ENCODE peak calls at places on chromosomes 13 and 19, in four cellular contexts. B is H1, E is neuronal stem cell, C is PC-3. Z is an unnamed sample.

GRCh38 chr19:18861235-18861634 is 29.5 kb downstream of the UPF1 start:
- DNase-seq in E (no peak), C (no peak), B (no peak), Z (peak)

GRCh38 chr19:1168877-1169791 is 4.9 kb downstream of the SBNO2 start:
- DNase-seq in E (no peak), C (peak), B (no peak), Z (no peak)

GRCh38 chr13:106433066-106433465 is 102.4 kb downstream of the EFNB2 start:
- DNase-seq in C (peak), B (no peak), E (no peak), Z (no peak)

GRCh38 chr13:109100705-109101104 is 471.3 kb downstream of the MYO16 start:
- DNase-seq in C (peak), E (no peak), B (no peak), Z (no peak)

GRCh38 chr19:3020321-3020960 is 8.6 kb downstream of the TLE2 start:
- DNase-seq in E (no peak), C (no peak), B (no peak), Z (no peak)

GRCh38 chr19:49479975-49480628 is 6.1 kb downstream of the FLT3LG start:
- DNase-seq in E (no peak), B (no peak), C (no peak), Z (no peak)

GRCh38 chr13:76630629-76631028 is 255.6 kb downstream of the KCTD12 start:
- DNase-seq in B (no peak), C (no peak), E (no peak), Z (no peak)

GRCh38 chr19:48598996-48599626 is 7.4 kb upstream of the SPACA4 start:
- DNase-seq in B (no peak), E (no peak), C (no peak), Z (no peak)

GRCh38 chr13:75195479-75196111 is 286.4 kb downstream of the TBC1D4 start:
- DNase-seq in C (no peak), B (no peak), E (peak), Z (no peak)

DNA sequence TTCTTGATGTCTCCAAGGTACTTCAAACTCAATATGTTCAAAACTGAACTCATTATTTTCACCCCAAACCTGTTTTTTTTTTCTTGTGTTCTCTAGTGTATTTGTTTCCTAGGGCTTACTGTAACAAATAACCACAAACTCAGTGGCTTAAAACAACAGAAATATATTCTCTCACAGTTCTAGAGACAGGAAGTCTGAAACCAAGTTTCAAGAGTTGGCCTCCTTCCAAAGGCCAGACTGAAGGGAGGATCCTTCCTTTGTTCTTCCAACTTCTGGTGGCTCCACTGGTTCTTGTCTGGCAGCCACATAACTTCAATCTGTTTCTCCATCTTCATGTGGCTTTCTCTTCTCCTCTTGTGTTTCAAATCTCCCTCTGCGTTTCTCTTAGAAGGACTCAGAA is 62.0 kb upstream of the PDCD5 start:
- DNase-seq in C (no peak), B (no peak), E (no peak), Z (no peak)
- H3K4me2 ChIP-seq in C (no peak), B (no peak), E (no peak), Z (no peak)

GRCh38 chr19:15618321-15618720 is 3.3 kb downstream of the CYP4F8 start:
- DNase-seq in E (no peak), C (no peak), B (no peak), Z (no peak)

GRCh38 chr19:15616183-15616582 is 1.2 kb downstream of the CYP4F8 start:
- DNase-seq in C (no peak), E (no peak), B (no peak), Z (no peak)

GRCh38 chr19:15614507-15615379 is at the start of gene CYP4F8:
- DNase-seq in C (no peak), E (no peak), B (no peak), Z (no peak)

GRCh38 chr19:15615526-15615925 is 508 bp downstream of the CYP4F8 start:
- DNase-seq in E (no peak), C (no peak), B (no peak), Z (no peak)

GRCh38 chr19:15616627-15617270 is 1.7 kb downstream of the CYP4F8 start:
- DNase-seq in C (no peak), B (no peak), E (no peak), Z (no peak)
- H3K4me2 ChIP-seq in C (no peak), B (no peak), E (no peak), Z (no peak)

GRCh38 chr19:4278926-4279529 is at the start of gene SHD:
- DNase-seq in E (no peak), C (no peak), B (no peak), Z (no peak)

GRCh38 chr19:4278010-4278409 is 1.1 kb upstream of the SHD start:
- DNase-seq in B (no peak), C (no peak), E (no peak), Z (no peak)

GRCh38 chr19:4277051-4277700 is 1.9 kb upstream of the SHD start:
- DNase-seq in E (no peak), C (no peak), B (no peak), Z (no peak)

GRCh38 chr19:4278460-4278901 is 585 bp upstream of the SHD start:
- DNase-seq in C (no peak), E (no peak), B (no peak), Z (no peak)

GRCh38 chr19:4279530-4280422 is 710 bp downstream of the SHD start:
- DNase-seq in C (no peak), B (no peak), E (no peak), Z (no peak)
- H3K4me2 ChIP-seq in C (no peak), B (peak), E (peak), Z (no peak)

DNA sequence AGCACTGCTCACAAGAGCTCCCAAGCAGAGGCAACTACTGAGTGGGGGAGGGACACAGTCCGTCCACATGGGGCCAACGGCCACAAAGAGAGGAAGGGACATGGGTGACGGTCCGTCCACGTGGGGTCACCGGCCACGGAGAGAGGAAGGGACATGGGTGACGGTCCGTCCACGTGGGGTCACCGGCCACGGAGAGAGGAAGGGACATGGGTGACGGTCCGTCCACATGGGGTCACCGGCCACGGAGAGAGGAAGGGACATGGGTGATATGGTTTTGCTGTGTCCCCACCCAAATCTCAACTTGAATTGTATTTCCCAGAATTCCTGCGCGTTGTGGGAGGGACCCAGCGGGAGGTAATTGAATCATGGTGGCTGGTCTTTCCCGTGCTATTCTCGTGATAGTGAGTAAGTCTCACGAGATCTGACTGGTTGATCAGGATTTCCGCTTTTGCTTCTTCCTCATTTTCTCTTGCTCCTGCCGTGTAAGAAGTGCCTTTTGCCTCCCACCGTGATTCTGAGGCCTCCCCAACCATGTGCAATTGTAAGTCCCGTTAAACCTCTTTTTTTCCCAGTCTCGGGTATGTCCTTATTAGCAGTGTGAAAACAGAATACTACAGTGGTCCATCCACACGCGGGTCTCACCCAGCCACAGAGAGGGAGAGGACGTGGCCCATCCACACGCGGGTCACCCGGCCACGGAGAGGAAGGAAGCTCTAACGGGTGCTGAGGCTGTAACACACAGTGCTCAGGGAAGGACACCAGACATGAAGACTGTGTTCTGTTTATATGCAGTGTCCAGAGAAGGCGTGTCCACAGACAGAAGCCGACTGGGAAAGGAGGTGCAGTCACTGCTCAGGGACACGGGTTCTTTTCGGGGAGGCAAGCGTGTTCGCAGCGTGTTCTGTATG is 48.5 kb downstream of the GAS6 start:
- DNase-seq in E (no peak), C (peak), B (no peak), Z (peak)
- H3K4me2 ChIP-seq in E (no peak), C (peak), B (no peak), Z (peak)

GRCh38 chr13:27242642-27243185 is 8.6 kb upstream of the RPL21 start:
- DNase-seq in E (no peak), C (peak), B (no peak), Z (no peak)
- H3K4me2 ChIP-seq in E (no peak), C (no peak), B (no peak), Z (no peak)

DNA sequence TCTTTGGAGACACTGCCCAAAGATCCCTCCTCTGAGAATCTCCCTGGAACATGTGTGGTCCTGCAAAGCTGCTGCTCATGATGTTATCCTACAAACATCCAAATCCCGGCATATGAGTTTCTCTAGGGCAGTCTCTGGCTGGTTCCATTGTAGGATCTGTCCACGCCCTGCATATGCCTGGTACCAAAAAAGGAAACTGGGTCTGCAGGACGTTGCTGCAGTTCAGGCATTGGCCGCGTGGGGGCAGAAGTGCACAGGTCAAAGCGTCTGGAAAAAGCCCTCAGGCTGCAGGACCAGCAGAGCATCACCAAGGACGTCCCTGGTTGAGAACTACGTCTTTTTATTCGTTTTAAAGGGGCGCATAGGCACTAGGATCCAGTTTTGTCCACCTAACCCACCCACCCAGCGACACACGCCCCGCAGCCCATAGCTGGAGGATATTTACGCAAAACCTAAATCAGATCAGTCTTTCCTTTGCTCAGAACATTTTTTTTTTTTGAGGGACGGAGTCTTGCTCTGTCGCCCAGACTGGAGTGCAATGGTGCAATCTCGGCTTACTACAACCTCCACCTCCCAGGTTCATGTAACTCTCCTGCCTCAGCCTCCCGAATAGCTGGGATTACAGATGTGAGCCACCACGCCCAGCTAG is 12.9 kb upstream of the ZNF564 start:
- DNase-seq in B (peak), C (peak), E (peak), Z (peak)
- H3K4me2 ChIP-seq in B (no peak), C (peak), E (no peak), Z (peak)

GRCh38 chr13:21106089-21106488 is 44.7 kb upstream of the LATS2 start:
- DNase-seq in B (no peak), E (no peak), C (peak), Z (no peak)
- H3K4me2 ChIP-seq in B (no peak), E (no peak), C (peak), Z (no peak)

GRCh38 chr13:28552288-28552687 is 57.4 kb upstream of the FLT1 start:
- DNase-seq in B (no peak), C (no peak), E (no peak), Z (no peak)

GRCh38 chr13:28550721-28551497 is 56.0 kb upstream of the FLT1 start:
- DNase-seq in C (no peak), B (no peak), E (no peak), Z (no peak)

GRCh38 chr13:28557725-28558124 is 62.8 kb upstream of the FLT1 start:
- DNase-seq in B (no peak), C (no peak), E (no peak), Z (no peak)

GRCh38 chr13:28551498-28551895 is 56.6 kb upstream of the FLT1 start:
- DNase-seq in B (no peak), C (no peak), E (no peak), Z (no peak)

DNA sequence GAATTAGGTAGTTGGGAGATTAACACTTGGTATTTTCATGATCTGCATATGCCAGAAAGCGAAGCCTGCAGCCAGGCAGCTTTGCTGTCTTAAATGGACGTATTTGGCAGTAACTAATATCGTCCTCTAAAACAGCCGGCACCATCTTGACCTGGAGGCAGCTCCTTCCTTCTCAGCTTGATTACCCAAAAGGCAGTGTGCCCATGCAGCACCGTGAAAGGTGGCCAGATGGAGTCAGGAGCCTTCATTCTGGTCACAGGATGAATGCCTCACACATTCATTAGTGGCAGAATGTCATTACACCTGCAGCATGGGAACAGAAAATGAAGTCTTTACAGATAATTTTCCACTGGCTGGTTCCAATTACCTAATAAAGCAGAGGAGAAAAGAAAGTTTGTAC is 59.0 kb upstream of the FLT1 start:
- DNase-seq in B (no peak), C (no peak), E (no peak), Z (no peak)
- H3K4me2 ChIP-seq in B (no peak), C (no peak), E (no peak), Z (no peak)

DNA sequence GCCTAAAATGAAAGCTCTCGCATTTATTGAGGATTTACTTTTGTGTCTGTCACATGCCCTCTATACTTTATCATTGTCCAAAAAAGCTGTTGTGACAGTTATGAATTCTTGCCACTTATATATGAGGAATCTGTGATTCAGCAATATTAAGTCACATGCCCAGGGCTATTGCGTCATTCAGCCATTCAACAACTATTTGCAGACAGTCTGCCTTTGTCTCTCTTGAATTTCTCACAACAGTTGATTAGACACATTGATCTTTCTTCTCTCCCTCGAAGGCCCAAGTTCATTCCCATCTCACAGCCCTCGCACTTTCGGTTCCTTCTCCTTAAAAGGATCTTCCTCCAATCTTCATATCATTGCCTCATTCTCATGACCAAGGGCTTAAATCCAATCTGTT is 342.6 kb downstream of the MZT1 start:
- DNase-seq in E (no peak), C (peak), B (no peak), Z (no peak)
- H3K4me2 ChIP-seq in E (no peak), C (no peak), B (no peak), Z (no peak)

DNA sequence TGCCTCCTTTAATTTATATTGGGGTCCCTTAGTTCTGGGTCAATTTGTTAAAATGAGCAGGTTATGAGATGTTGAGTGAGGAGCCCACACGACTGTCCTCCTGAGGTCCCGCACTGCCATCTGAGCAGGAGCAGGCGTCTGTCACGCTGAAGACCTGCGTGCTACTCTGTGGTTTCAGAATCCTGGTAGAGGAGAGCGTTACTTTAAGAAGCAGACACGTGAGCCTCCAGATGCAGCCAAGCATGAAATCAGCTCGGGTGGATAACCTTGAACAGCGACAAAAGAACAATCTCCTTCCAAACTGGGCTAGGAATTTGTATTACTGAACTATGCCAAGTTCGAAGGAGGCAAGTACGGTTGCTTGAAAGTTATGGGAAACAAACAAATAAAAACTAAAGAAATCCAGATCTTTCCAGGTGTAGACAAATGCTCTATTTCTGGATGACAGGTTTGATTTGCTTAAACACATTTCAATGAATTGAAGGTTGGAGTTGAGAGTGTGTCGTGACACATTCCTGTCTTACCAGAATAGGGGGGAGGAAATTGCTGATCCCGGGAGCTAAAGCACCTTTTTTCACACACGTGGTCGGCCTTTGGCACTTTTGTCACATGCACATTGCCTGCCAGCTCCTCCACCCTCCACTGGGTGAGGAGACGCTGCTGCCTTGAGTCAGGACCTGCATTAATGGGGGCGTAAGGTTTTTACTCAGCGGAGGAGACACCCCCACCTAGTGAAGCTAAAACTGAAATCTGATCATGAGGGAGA is 945.5 kb upstream of the SLC10A2 start:
- DNase-seq in B (no peak), C (peak), E (peak), Z (no peak)
- H3K4me2 ChIP-seq in B (no peak), C (peak), E (peak), Z (no peak)